ENCODE peak calls at places on chromosomes 6 and 20, in four cellular contexts. I, X, N and Y are unnamed samples.

GRCh38 chr6:55659304-55659703 is 80.3 kb upstream of the HMGCLL1 start:
- DNase-seq in X (no peak), I (no peak), N (no peak), Y (no peak)

GRCh38 chr6:134363323-134364039 is 45.6 kb upstream of the SGK1 start:
- DNase-seq in X (no peak), I (no peak), N (no peak), Y (no peak)

GRCh38 chr20:15593061-15593460 is 980.2 kb downstream of the KIF16B start:
- DNase-seq in N (no peak), I (no peak), X (no peak), Y (no peak)

GRCh38 chr6:912871-913663 is 220.1 kb upstream of the EXOC2 start:
- DNase-seq in I (no peak), X (peak), N (no peak), Y (no peak)

GRCh38 chr20:59416916-59417315 is 116.5 kb downstream of the EDN3 start:
- DNase-seq in N (no peak), I (no peak), X (no peak), Y (no peak)

GRCh38 chr6:7401103-7401502 is 11.5 kb downstream of the RIOK1 start:
- DNase-seq in X (no peak), I (no peak), N (no peak), Y (no peak)

GRCh38 chr6:37021356-37022129 is 16.1 kb downstream of the FGD2 start:
- DNase-seq in X (no peak), N (no peak), I (peak), Y (no peak)

GRCh38 chr6:97790926-97791590 is 508.0 kb upstream of the MMS22L start:
- DNase-seq in N (no peak), X (no peak), I (no peak), Y (no peak)

GRCh38 chr6:13811627-13812358 is 2.6 kb downstream of the MCUR1 start:
- DNase-seq in N (no peak), X (no peak), I (peak), Y (no peak)

GRCh38 chr6:90355965-90356364 is 59.3 kb upstream of the BACH2 start:
- DNase-seq in X (no peak), N (no peak), I (no peak), Y (no peak)

GRCh38 chr6:151716446-151717047 is 90.9 kb upstream of the ESR1 start:
- DNase-seq in X (no peak), N (no peak), I (no peak), Y (no peak)

GRCh38 chr20:41358717-41359116 is 7.9 kb downstream of the EMILIN3 start:
- DNase-seq in X (no peak), N (no peak), I (no peak), Y (no peak)

GRCh38 chr6:54595844-54596243 is 250.7 kb upstream of the FAM83B start:
- DNase-seq in I (no peak), N (no peak), X (no peak), Y (no peak)

GRCh38 chr6:26660096-26660425 is 515 bp upstream of the ZNF322 start:
- DNase-seq in X (peak), N (no peak), I (no peak), Y (peak)

GRCh38 chr6:39835856-39836442 is 43.8 kb downstream of the DAAM2 start:
- DNase-seq in I (no peak), X (no peak), N (no peak), Y (no peak)

GRCh38 chr6:169452117-169452868 is 198.6 kb upstream of the THBS2 start:
- DNase-seq in X (peak), I (no peak), N (no peak), Y (no peak)

GRCh38 chr6:80143312-80143960 is 37.0 kb downstream of the BCKDHB start:
- DNase-seq in N (no peak), X (no peak), I (no peak), Y (no peak)

GRCh38 chr20:6993526-6993925 is 226.0 kb downstream of the BMP2 start:
- DNase-seq in N (no peak), I (no peak), X (no peak), Y (no peak)

GRCh38 chr6:128007658-128008057 is 106.8 kb upstream of the THEMIS start:
- DNase-seq in X (no peak), I (no peak), N (no peak), Y (no peak)

GRCh38 chr20:3798908-3799248 is 2.8 kb downstream of the CDC25B start:
- DNase-seq in X (no peak), N (no peak), I (no peak), Y (no peak)

DNA sequence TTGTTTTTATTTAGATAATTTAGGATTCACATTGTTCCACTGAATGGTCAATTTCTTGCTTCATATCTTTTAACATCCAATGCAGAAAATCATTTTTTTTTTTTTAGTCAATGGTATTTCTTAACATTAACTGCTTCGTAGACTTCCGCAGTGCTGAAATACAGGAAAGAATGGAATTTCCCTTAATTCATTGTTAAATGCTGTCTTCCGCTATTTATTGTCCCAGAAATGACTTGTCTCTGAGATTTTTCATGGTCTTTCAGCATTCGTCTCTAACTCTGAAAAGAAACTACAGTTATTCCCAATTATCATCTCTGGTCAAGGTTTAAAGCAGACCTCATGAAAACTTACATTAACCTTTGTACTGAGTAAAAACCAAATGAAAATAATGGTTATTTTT is 1029.1 kb upstream of the MANEA start:
- DNase-seq in N (no peak), X (no peak), I (no peak), Y (no peak)
- TF ChIP-seq POLR2AphosphoS5 in N (no peak), X (no peak), I (no peak), Y (no peak)

DNA sequence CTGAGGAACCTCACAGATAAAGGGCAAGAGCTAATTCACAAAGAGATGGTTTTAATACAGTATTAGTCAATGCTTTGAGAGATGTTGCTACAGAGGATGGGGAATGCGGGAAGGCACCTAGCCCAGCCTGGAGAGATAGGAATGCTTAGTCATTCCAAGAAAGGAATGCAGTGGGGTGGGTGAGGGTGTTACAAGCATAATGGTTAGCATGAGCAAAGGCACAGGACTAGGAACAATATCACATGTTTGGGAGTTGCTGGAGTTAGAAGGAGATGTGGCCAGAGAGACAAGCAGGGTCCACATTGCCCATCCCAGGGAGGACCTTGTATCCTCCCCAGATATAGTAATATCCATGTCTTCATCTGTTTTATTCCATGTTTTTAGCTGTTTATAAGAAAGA is 107.0 kb upstream of the OGFRL1 start:
- DNase-seq in N (no peak), I (no peak), X (no peak), Y (no peak)
- TF ChIP-seq SPI1 in N (no peak), I (no peak), X (no peak), Y (no peak)

GRCh38 chr6:166253277-166254229 is 54.6 kb downstream of the PRR18 start:
- DNase-seq in X (no peak), N (no peak), I (no peak), Y (no peak)
- TF ChIP-seq POLR2AphosphoS5 in X (no peak), N (no peak), I (no peak), Y (no peak)

GRCh38 chr6:38715016-38715809 is at the start of gene DNAH8:
- DNase-seq in I (no peak), N (no peak), X (no peak), Y (peak)

GRCh38 chr6:38714239-38715015 is 684 bp upstream of the DNAH8 start:
- DNase-seq in I (no peak), X (no peak), N (no peak), Y (no peak)

GRCh38 chr6:38716825-38717224 is 1.7 kb downstream of the DNAH8 start:
- DNase-seq in N (no peak), X (no peak), I (no peak), Y (no peak)

GRCh38 chr6:38708483-38708882 is 5.5 kb upstream of the GLO1 start:
- DNase-seq in I (no peak), X (no peak), N (no peak), Y (no peak)

GRCh38 chr6:38713812-38714211 is 1.3 kb upstream of the DNAH8 start:
- DNase-seq in X (no peak), N (no peak), I (peak), Y (no peak)
- TF ChIP-seq SPI1 in X (no peak), N (peak), I (peak), Y (peak)

GRCh38 chr20:48169650-48170049 is 384.4 kb upstream of the SULF2 start:
- DNase-seq in I (no peak), X (no peak), N (no peak), Y (no peak)
- TF ChIP-seq POLR2AphosphoS5 in I (no peak), X (no peak), N (no peak), Y (no peak)

GRCh38 chr6:9628819-9629218 is 786.1 kb downstream of the TFAP2A start:
- DNase-seq in N (no peak), X (no peak), I (no peak), Y (no peak)

GRCh38 chr6:9632026-9632425 is 782.8 kb downstream of the TFAP2A start:
- DNase-seq in X (no peak), N (no peak), I (no peak), Y (no peak)

GRCh38 chr6:9638861-9639260 is 776.0 kb downstream of the TFAP2A start:
- DNase-seq in I (no peak), X (no peak), N (no peak), Y (no peak)

GRCh38 chr6:9634776-9635175 is 780.1 kb downstream of the TFAP2A start:
- DNase-seq in I (no peak), X (no peak), N (no peak), Y (no peak)
- TF ChIP-seq SPI1 in I (no peak), X (no peak), N (no peak), Y (no peak)

DNA sequence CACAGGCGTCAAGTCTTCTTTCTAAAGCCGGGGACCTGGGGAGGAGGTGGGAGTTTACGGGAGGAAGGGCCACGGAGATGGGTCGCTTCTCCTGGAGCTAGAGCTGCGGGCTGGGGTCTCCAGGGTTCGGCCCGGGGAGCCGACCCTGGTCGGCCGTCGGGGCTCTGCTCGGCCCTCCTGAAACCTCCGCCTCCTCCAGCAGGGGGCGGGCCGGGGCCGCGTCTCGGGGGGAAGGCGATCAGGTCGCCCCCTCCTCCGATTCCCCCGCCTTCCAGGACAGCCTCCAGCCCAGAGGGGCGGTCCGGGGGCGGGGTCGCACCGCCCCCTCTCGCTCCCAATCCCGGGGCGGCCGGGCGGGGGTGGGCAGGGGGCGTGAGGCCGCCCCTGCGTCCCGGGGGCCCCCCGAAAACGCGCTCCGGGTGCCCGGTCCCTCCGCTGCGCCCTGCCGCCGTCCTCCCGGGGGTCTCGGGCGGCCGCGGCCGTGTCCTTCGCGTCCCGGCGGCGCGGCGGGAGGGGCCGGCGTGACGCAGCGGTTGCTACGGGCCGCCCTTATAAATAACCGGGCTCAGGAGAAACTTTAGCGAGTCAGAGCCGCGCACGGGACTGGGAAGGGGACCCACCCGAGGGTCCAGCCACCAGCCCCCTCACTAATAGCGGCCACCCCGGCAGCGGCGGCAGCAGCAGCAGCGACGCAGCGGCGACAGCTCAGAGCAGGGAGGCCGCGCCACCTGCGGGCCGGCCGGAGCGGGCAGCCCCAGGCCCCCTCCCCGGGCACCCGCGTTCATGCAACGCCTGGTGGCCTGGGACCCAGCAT is at the start of gene CEBPB:
- DNase-seq in N (no peak), X (peak), I (peak), Y (peak)
- TF ChIP-seq POLR2AphosphoS5 in N (peak), X (peak), I (peak), Y (no peak)

GRCh38 chr20:62370115-62370806 is 3.1 kb upstream of the LAMA5 start:
- DNase-seq in X (peak), I (no peak), N (no peak), Y (no peak)
- TF ChIP-seq SPI1 in X (no peak), I (no peak), N (no peak), Y (no peak)

GRCh38 chr6:157823001-157823522 is at the start of gene SNX9:
- DNase-seq in N (no peak), I (peak), X (peak), Y (peak)
- TF ChIP-seq POLR2AphosphoS5 in N (no peak), I (no peak), X (peak), Y (no peak)

GRCh38 chr6:158628542-158628941 is 16.0 kb downstream of the DYNLT1 start:
- DNase-seq in I (no peak), N (no peak), X (no peak), Y (no peak)
- TF ChIP-seq SPI1 in I (no peak), N (no peak), X (no peak), Y (no peak)